ENCODE peak calls at places on chromosomes 6 and 20, in eight cellular contexts. A is colonic mucosa, O is heart left ventricle, W is Peyer's patch, Y is heart right ventricle, D is psoas muscle, E is small intestine, B is NT2/D1. G is an unnamed sample.

GRCh38 chr6:2007165-2007564 is 238.2 kb downstream of the GMDS start:
- DNase-seq in D (no peak), O (no peak), Y (no peak), A (no peak), E (no peak), B (no peak), W (no peak), G (no peak)

GRCh38 chr20:46202758-46203509 is 84.8 kb downstream of the CD40 start:
- DNase-seq in W (no peak), B (no peak), E (no peak), Y (no peak), D (peak; percentile 39), O (no peak), A (peak; percentile 28), G (no peak)

GRCh38 chr6:16477367-16478149 is 239.2 kb downstream of the GMPR start:
- DNase-seq in A (no peak), W (no peak), O (peak; percentile 87), B (no peak), Y (peak; percentile 87), E (no peak), D (peak; percentile 30), G (no peak)

GRCh38 chr20:49969946-49970345 is 12.8 kb upstream of the SNAI1 start:
- DNase-seq in A (no peak), O (no peak), B (no peak), E (peak; percentile 71), D (no peak), Y (no peak), W (no peak), G (no peak)

GRCh38 chr6:16318538-16318937 is 80.2 kb downstream of the GMPR start:
- DNase-seq in E (no peak), D (peak; percentile 34), B (no peak), A (no peak), Y (no peak), O (no peak), W (no peak), G (peak; percentile 59)

GRCh38 chr20:10863337-10864060 is 189.7 kb upstream of the JAG1 start:
- DNase-seq in A (no peak), E (no peak), W (no peak), B (no peak), Y (peak; percentile 33), D (no peak), O (peak; percentile 31), G (no peak)

GRCh38 chr6:94377835-94378234 is 958.5 kb upstream of the EPHA7 start:
- DNase-seq in O (no peak), A (no peak), Y (peak; percentile 5), W (no peak), E (no peak), B (no peak), D (no peak), G (no peak)

GRCh38 chr20:49649672-49650071 is 64.0 kb downstream of the B4GALT5 start:
- DNase-seq in Y (no peak), E (no peak), B (no peak), A (no peak), W (no peak), O (no peak), D (no peak), G (no peak)

GRCh38 chr6:16635810-16636602 is 125.3 kb downstream of the ATXN1 start:
- DNase-seq in W (no peak), A (no peak), B (peak; percentile 42), D (no peak), E (no peak), Y (no peak), O (no peak), G (no peak)

GRCh38 chr6:127022297-127022696 is 96.2 kb upstream of the RSPO3 start:
- DNase-seq in A (peak; percentile 67), B (no peak), O (no peak), E (peak; percentile 13), W (no peak), D (no peak), Y (no peak), G (no peak)

GRCh38 chr6:5398530-5398929 is 137.2 kb downstream of the FARS2 start:
- DNase-seq in W (no peak), E (peak; percentile 35), Y (no peak), O (no peak), D (no peak), B (no peak), A (no peak), G (no peak)

GRCh38 chr6:7468382-7469081 is 72.9 kb upstream of the DSP start:
- DNase-seq in Y (peak; percentile 67), B (no peak), A (no peak), W (no peak), D (peak; percentile 21), E (peak; percentile 59), O (peak; percentile 77), G (no peak)

GRCh38 chr20:62692176-62692575 is 16.5 kb upstream of the NTSR1 start:
- DNase-seq in D (no peak), E (no peak), A (no peak), Y (no peak), O (no peak), B (no peak), W (no peak), G (no peak)

GRCh38 chr6:27065183-27065582 is 182.3 kb upstream of the PRSS16 start:
- DNase-seq in E (no peak), Y (no peak), O (no peak), B (no peak), D (no peak), A (no peak), W (no peak), G (no peak)

DNA sequence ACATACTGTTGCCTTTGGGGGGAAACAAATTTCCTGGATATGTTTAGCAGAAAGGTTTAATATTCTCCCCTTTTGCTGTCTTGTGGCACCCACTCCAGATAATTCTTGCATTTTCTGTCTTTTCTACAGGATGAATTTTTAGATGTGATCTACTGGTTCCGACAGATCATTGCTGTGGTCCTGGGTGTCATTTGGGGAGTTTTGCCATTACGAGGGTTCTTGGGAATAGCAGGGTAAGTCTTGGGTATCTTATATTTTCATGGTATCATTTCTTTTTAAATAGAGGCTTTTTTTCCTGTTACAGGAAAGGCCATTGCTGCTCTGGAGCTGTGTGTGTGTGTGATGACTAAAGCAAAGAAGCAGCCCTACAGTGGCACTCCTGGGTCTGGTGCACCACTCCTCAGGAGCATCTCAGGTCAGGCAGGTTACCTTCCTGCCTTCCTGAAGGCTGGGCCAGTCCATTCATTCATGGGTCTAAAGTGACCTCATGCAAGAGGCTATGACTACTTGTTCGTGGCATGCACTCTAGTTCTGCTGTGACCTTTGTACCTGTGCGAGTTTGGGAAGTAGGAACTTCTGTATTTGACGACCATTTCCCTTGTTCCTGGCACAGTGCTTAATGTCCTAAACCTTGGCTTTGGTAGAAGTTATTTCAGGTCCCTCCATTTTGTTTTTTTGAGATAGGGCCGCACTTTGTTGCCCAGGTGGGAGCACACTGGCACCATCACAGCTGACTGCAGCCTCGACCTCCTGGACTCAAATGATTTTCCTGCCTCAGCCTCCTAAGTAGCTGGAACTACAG is 2.2 kb downstream of the RAB5IF start:
- DNase-seq in A (peak; percentile 65), D (no peak), E (peak; percentile 89), W (no peak), B (no peak), Y (no peak), O (no peak), G (no peak)
- H3K4me3 ChIP-seq in A (peak overlapping the region; percentile 98), D (peak overlapping the region; percentile 88), E (no peak overlapping the region), W (peak overlapping the region; percentile 91), B (no peak overlapping the region), Y (peak overlapping the region; percentile 100), O (no peak overlapping the region), G (no peak overlapping the region)

DNA sequence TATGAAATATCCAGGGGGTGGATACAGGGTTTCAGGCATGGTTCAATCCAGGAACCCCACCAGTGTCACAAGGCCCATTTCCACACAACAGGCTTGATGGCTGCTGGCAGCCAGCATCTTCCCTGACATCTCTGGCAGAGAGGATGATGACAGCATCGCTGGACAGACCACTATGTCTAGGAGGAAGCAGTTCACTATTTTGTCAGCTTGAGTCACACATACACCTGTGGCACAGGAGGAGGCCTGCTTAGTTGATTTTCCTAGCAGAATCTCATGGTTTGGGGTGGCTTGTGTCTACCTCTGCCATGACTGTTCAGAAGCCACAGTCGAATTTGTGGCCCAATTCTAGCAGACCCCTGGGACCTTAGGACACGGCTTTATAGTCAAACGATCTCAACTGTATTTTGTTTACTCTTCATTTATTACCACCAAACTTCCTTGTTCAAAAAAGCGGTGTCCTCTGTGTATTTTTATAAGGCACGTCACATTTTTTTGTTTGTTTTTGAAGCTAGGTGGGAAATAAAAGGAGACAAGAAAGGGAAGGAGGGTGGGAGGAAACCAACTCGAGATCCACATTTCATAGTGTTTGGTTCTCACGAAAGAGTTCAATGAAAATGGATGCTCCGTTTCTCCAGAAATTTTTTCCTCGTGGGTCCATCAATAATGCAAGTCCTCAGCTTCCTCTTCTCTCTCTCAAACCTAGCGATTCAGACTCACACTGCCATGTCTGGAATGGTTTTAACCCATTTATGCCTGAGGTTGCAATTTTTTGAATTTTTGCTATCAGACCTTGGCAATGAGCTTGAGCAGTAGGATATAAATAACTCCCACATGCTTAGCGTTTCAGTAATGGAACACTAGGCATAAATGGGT is 94.4 kb downstream of the TOX2 start:
- DNase-seq in W (no peak), A (no peak), O (no peak), Y (no peak), E (no peak), D (no peak), B (no peak), G (no peak)
- H3K4me1 ChIP-seq in W (no peaks in the 10 kb centered on the region), A (no peaks in the 10 kb centered on the region), O (no peaks in the 10 kb centered on the region), Y (no peaks in the 10 kb centered on the region), E (no peaks in the 10 kb centered on the region), D (no peaks in the 10 kb centered on the region), B (peaks cover 2% of the 10 kb centered on the region), G (peaks cover 5% of the 10 kb centered on the region)

DNA sequence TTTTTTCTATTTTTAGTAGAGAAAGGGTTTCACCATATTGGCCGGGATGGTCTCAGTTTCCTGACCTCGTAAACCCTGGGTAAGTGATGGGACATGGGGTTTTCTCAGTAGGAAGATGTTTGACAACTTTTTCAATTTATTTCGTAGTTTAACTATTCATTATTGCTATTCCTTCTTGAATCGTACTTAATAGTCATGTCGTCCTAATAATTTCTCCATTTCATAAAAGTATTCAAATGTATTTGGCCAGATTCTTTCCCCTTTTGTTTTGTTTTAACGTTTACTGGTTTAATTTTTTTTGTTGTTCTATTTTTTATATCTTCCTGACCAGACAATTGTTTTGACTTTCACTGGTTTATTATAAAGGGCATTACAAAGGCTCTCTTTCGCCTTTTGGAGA is 16.3 kb downstream of the GPX5 start:
- DNase-seq in B (no peak), A (no peak), W (no peak), O (no peak), E (no peak), Y (no peak), D (no peak), G (no peak)
- H3K4me3 ChIP-seq in B (peak overlapping the region; percentile 15), A (no peak overlapping the region), W (no peak overlapping the region), O (no peak overlapping the region), E (no peak overlapping the region), Y (no peak overlapping the region), D (no peak overlapping the region), G (no peak overlapping the region)

GRCh38 chr6:4023240-4023639 is 55.7 kb downstream of the FAM217A start:
- DNase-seq in D (no peak), E (peak; percentile 48), W (no peak), O (no peak), Y (no peak), B (no peak), A (no peak), G (no peak)

GRCh38 chr6:4028051-4028450 is 50.9 kb downstream of the FAM217A start:
- DNase-seq in O (no peak), W (no peak), Y (no peak), E (no peak), D (no peak), A (no peak), B (no peak), G (no peak)

GRCh38 chr6:4021862-4022715 is 56.8 kb downstream of the FAM217A start:
- DNase-seq in Y (no peak), W (no peak), O (no peak), A (no peak), B (no peak), E (no peak), D (no peak), G (no peak)

GRCh38 chr6:4021133-4021861 is 57.6 kb downstream of the FAM217A start:
- DNase-seq in W (peak; percentile 89), O (peak; percentile 96), B (peak; percentile 87), A (peak; percentile 98), D (peak; percentile 96), Y (peak; percentile 95), E (peak; percentile 98), G (peak; percentile 91)

GRCh38 chr6:4025681-4026080 is 53.3 kb downstream of the FAM217A start:
- DNase-seq in O (no peak), A (no peak), D (no peak), Y (no peak), W (no peak), E (no peak), B (no peak), G (no peak)
- H3K4me1 ChIP-seq in O (peaks cover 38% of the 10 kb centered on the region), A (peaks cover 14% of the 10 kb centered on the region), D (peaks cover 53% of the 10 kb centered on the region), Y (peaks cover 63% of the 10 kb centered on the region), W (peaks cover 39% of the 10 kb centered on the region), E (peaks cover 17% of the 10 kb centered on the region), B (no peaks in the 10 kb centered on the region), G (peaks cover 51% of the 10 kb centered on the region)

G was measured in thoracic aorta.